ENCODE peak calls at places on chromosome 19, in seven cellular contexts. D is hepatocyte, R is cardiac muscle cell, A is lung, V is uterus, K is left lung, I is fibroblast of lung. B is an unnamed sample. For H3K4me1 and H3K27me3, the result is how much of the 10 kb centered on the place peaks cover.

GRCh38 chr19:23784274-23784673 is 25.6 kb upstream of the ZNF681 start:
- DNase-seq in D (no peak), R (no peak), A (no peak), V (no peak), K (no peak), I (no peak), B (no peak)

GRCh38 chr19:18879579-18880373 is 16.2 kb downstream of the CERS1 start:
- DNase-seq in D (no peak), R (no peak), A (no peak), V (no peak), K (peak), I (no peak), B (no peak)

GRCh38 chr19:52963229-52963760 is 614 bp upstream of the ZNF816 start:
- DNase-seq in D (peak), R (peak), A (no peak), V (peak), K (peak), I (no peak), B (peak)

GRCh38 chr19:41175825-41176734 is 16.9 kb upstream of the CYP2S1 start:
- DNase-seq in D (peak), R (peak), A (peak), V (peak), K (peak), I (peak), B (no peak)

GRCh38 chr19:41928754-41929535 is 696 bp upstream of the ERFL start:
- DNase-seq in D (no peak), R (no peak), A (no peak), V (no peak), K (no peak), I (no peak), B (no peak)

GRCh38 chr19:39540333-39540673 is 342 bp upstream of the EID2 start:
- DNase-seq in D (no peak), R (no peak), A (no peak), V (no peak), K (no peak), I (no peak), B (no peak)

GRCh38 chr19:16200038-16200775 is 2.5 kb downstream of the AP1M1 start:
- DNase-seq in D (peak), R (no peak), A (peak), V (no peak), K (no peak), I (no peak), B (no peak)

GRCh38 chr19:57279418-57280164 is 694 bp upstream of the ZNF460 start:
- DNase-seq in D (peak), R (peak), A (peak), V (peak), K (peak), I (peak), B (peak)

GRCh38 chr19:55585658-55586339 is 5.2 kb upstream of the ZNF579 start:
- DNase-seq in D (peak), R (peak), A (peak), V (peak), K (peak), I (peak), B (peak)

GRCh38 chr19:51977346-51977745 is 9.3 kb downstream of the ZNF350 start:
- DNase-seq in D (no peak), R (no peak), A (no peak), V (no peak), K (no peak), I (no peak), B (no peak)

GRCh38 chr19:50719566-50719965 is at the start of gene SHANK1:
- DNase-seq in D (no peak), R (peak), A (no peak), V (no peak), K (no peak), I (no peak), B (no peak)

GRCh38 chr19:17121736-17122293 is 46.2 kb downstream of the MYO9B start:
- DNase-seq in D (no peak), R (no peak), A (no peak), V (no peak), K (no peak), I (peak), B (no peak)

GRCh38 chr19:48481846-48482639 is 12.9 kb downstream of the CYTH2 start:
- DNase-seq in D (no peak), R (no peak), A (no peak), V (no peak), K (no peak), I (no peak), B (no peak)

GRCh38 chr19:2409352-2409912 is 18.0 kb downstream of the TIMM13 start:
- DNase-seq in D (no peak), R (no peak), A (no peak), V (no peak), K (no peak), I (no peak), B (no peak)

GRCh38 chr19:18992696-18993095 is 40.6 kb downstream of the SUGP2 start:
- DNase-seq in D (no peak), R (no peak), A (no peak), V (no peak), K (no peak), I (no peak), B (no peak)

GRCh38 chr19:35712910-35713845 is 4.6 kb upstream of the KMT2B start:
- DNase-seq in D (peak), R (no peak), A (no peak), V (no peak), K (no peak), I (no peak), B (no peak)

GRCh38 chr19:42252365-42253244 is 2.3 kb downstream of the ERF start:
- DNase-seq in D (peak), R (peak), A (no peak), V (peak), K (no peak), I (peak), B (peak)

GRCh38 chr19:38209671-38210457 is 14.2 kb downstream of the DPF1 start:
- DNase-seq in D (peak), R (peak), A (peak), V (peak), K (no peak), I (peak), B (peak)

GRCh38 chr19:47494729-47495128 is 10.7 kb upstream of the KPTN start:
- DNase-seq in D (no peak), R (no peak), A (no peak), V (no peak), K (peak), I (no peak), B (no peak)

GRCh38 chr19:22945560-22945959 is 57.4 kb downstream of the ZNF728 start:
- DNase-seq in D (no peak), R (peak), A (no peak), V (no peak), K (no peak), I (peak), B (no peak)

GRCh38 chr19:47618771-47619170 is 9.8 kb downstream of the BICRA start:
- DNase-seq in D (no peak), R (no peak), A (no peak), V (peak), K (no peak), I (peak), B (peak)

GRCh38 chr19:41265376-41266153 is 1.4 kb downstream of the HNRNPUL1 start:
- DNase-seq in D (peak), R (peak), A (peak), V (no peak), K (no peak), I (peak), B (no peak)

GRCh38 chr19:44202470-44202869 is 9.9 kb upstream of the ZNF227 start:
- DNase-seq in D (no peak), R (no peak), A (no peak), V (no peak), K (no peak), I (no peak), B (no peak)

GRCh38 chr19:1843646-1844394 is 4.5 kb downstream of the REXO1 start:
- DNase-seq in D (no peak), R (no peak), A (no peak), V (no peak), K (peak), I (no peak), B (no peak)

GRCh38 chr19:28727133-28727834 is 485.7 kb downstream of the UQCRFS1 start:
- DNase-seq in D (no peak), R (peak), A (no peak), V (no peak), K (peak), I (peak), B (no peak)
- TF ChIP-seq CTCF in D (peak), R (peak), A (no peak), V (no peak), K (no peak), I (peak), B (peak)

GRCh38 chr19:3979289-3979673 is 6.0 kb downstream of the EEF2 start:
- DNase-seq in D (no peak), R (no peak), A (no peak), V (no peak), K (no peak), I (no peak), B (no peak)
- H3K4me1 ChIP-seq in D (under half), R (under half), A (under half), V (under half), K (half or more), I (under half), B (under half)

DNA sequence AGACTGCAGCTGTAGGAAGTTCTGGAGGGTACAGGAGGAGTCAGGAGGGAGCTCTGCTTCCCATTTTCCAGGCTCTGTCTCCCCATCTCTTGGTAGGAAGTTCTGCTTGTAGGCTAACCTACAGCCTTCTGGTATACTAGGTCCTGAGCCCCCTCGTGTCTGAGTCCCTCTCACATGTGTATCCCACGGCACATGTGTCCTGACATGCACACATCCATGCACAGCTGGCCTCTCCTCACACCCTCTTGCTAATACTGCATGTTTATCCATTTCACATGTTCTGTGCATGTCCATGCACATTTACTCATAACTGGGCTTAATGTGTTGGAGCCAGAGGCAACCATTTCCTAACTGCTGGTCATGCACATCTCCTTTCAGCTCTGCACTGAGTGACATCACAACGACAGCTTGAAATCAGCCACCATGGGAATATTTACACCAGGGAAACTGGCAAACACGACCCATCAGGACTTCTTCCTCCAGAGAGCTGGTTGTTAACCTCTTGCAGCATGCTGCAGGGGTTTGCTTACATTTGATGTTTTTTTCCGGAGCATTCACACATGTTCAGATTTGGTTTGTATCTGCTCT is 3.0 kb downstream of the CD209 start:
- DNase-seq in D (no peak), R (no peak), A (no peak), V (no peak), K (no peak), I (no peak), B (no peak)
- H3K27me3 ChIP-seq in D (under half), R (under half), A (under half), V (under half), K (under half), I (under half), B (under half)

DNA sequence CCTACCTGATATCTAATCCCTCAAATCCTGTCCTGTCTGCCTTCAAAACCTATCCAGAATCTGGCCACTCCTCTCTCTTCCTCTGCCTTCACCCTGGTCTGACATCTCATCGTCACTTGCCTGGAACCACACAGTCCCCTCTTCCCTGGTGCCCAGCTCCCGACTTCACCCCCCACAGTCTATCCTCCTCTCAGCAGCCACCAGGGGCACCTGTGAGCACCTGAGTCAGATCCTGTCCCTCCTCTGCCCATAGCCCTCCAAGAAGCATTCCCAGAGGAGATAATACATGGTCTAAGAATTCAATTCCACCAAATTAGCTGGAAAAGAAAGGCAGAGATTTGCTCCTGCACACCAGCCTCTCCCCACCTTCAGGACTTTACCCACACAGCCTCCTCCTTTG is 48.9 kb downstream of the ZNRF4 start:
- DNase-seq in D (no peak), R (no peak), A (no peak), V (no peak), K (no peak), I (no peak), B (no peak)
- TF ChIP-seq CTCF in D (no peak), R (peak), A (no peak), V (no peak), K (no peak), I (peak), B (no peak)

GRCh38 chr19:5949792-5950305 is 28.1 kb downstream of the RANBP3 start:
- DNase-seq in D (no peak), R (no peak), A (peak), V (no peak), K (peak), I (no peak), B (peak)

GRCh38 chr19:5952193-5953033 is 25.5 kb downstream of the RANBP3 start:
- DNase-seq in D (no peak), R (no peak), A (no peak), V (no peak), K (no peak), I (no peak), B (no peak)

GRCh38 chr19:5950744-5951143 is 27.2 kb downstream of the RANBP3 start:
- DNase-seq in D (no peak), R (no peak), A (no peak), V (no peak), K (no peak), I (no peak), B (no peak)

GRCh38 chr19:5953034-5953589 is 24.8 kb downstream of the RANBP3 start:
- DNase-seq in D (no peak), R (no peak), A (no peak), V (no peak), K (no peak), I (peak), B (no peak)

GRCh38 chr19:5951338-5951861 is 26.5 kb downstream of the RANBP3 start:
- DNase-seq in D (no peak), R (no peak), A (no peak), V (no peak), K (peak), I (no peak), B (no peak)
- H3K4me1 ChIP-seq in D (half or more), R (half or more), A (under half), V (under half), K (half or more), I (under half), B (half or more)

DNA sequence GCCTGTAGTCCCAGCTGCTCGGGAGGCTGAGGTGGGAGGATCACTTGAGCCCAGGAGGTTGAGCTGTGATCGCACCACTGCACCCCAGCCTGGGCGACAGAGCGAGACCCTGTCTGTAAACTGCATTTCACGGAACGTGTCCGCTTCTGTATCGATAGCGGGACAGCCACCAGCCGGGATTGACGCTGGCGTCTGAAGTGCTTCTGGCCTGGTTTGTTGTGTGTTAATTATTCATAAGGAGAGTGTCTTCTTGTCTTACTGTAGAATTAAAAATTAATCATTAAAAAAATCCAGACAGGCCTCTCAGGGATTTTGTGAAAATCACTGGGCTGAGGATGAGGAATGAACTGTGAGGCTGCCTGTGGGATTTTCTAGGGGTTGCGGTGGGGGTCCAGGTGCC is 16.2 kb upstream of the MISP start:
- DNase-seq in D (no peak), R (no peak), A (no peak), V (no peak), K (no peak), I (no peak), B (no peak)
- H3K27me3 ChIP-seq in D (under half), R (under half), A (under half), V (under half), K (under half), I (under half), B (under half)

GRCh38 chr19:10568444-10568825 is 344 bp downstream of the CDKN2D start:
- DNase-seq in D (peak), R (no peak), A (no peak), V (no peak), K (no peak), I (no peak), B (peak)
- TF ChIP-seq CTCF in D (no peak), R (no peak), A (no peak), V (no peak), K (no peak), I (no peak), B (no peak)

GRCh38 chr19:13984875-13985741 is 21.0 kb downstream of the RFX1 start:
- DNase-seq in D (no peak), R (no peak), A (peak), V (no peak), K (peak), I (no peak), B (no peak)
- H3K4me1 ChIP-seq in D (under half), R (under half), A (under half), V (under half), K (under half), I (under half), B (under half)

GRCh38 chr19:32580353-32580900 is 563 bp upstream of the PDCD5 start:
- DNase-seq in D (no peak), R (no peak), A (no peak), V (no peak), K (no peak), I (no peak), B (no peak)
- H3K27me3 ChIP-seq in D (under half), R (under half), A (under half), V (under half), K (under half), I (under half), B (under half)

GRCh38 chr19:8518536-8518935 is 4.6 kb upstream of the ZNF414 start:
- DNase-seq in D (no peak), R (no peak), A (no peak), V (no peak), K (no peak), I (no peak), B (no peak)

GRCh38 chr19:8515317-8515716 is 1.4 kb upstream of the ZNF414 start:
- DNase-seq in D (no peak), R (no peak), A (no peak), V (no peak), K (no peak), I (no peak), B (no peak)

GRCh38 chr19:8513687-8514504 is at the start of gene ZNF414:
- DNase-seq in D (peak), R (peak), A (peak), V (peak), K (peak), I (peak), B (peak)

GRCh38 chr19:8519388-8519787 is 5.4 kb upstream of the ZNF414 start:
- DNase-seq in D (no peak), R (no peak), A (no peak), V (no peak), K (no peak), I (no peak), B (no peak)

GRCh38 chr19:8517551-8518442 is 3.8 kb upstream of the ZNF414 start:
- DNase-seq in D (no peak), R (no peak), A (no peak), V (no peak), K (no peak), I (no peak), B (no peak)
- TF ChIP-seq CTCF in D (no peak), R (no peak), A (no peak), V (no peak), K (no peak), I (no peak), B (no peak)